ENCODE peak calls at places on chromosomes 7 and 10, in six cellular contexts. One of them, this sample, is unnamed.

GRCh38 chr7:23003505-23004246 is 10.3 kb downstream of the HYCC1 start:
- DNase-seq in NCI-H1436: no peak
- DNase-seq in mucosa of gallbladder: no peak
- DNase-seq in bronchial epithelial cell: no peak
- DNase-seq in GM23248: peak
- DNase-seq in iPS-NIHi11: no peak
- DNase-seq in this sample: no peak

GRCh38 chr7:105849122-105849855 is 27.1 kb downstream of the ATXN7L1 start:
- DNase-seq in NCI-H1436: no peak
- DNase-seq in iPS-NIHi11: peak
- DNase-seq in bronchial epithelial cell: peak
- DNase-seq in mucosa of gallbladder: no peak
- DNase-seq in GM23248: peak
- DNase-seq in this sample: no peak

GRCh38 chr7:133794490-133794889 is 332.6 kb upstream of the LRGUK start:
- DNase-seq in bronchial epithelial cell: no peak
- DNase-seq in iPS-NIHi11: no peak
- DNase-seq in mucosa of gallbladder: no peak
- DNase-seq in NCI-H1436: no peak
- DNase-seq in GM23248: peak
- DNase-seq in this sample: no peak

GRCh38 chr7:19405546-19405945 is 260.3 kb upstream of the FERD3L start:
- DNase-seq in GM23248: peak
- DNase-seq in mucosa of gallbladder: no peak
- DNase-seq in NCI-H1436: no peak
- DNase-seq in bronchial epithelial cell: peak
- DNase-seq in iPS-NIHi11: no peak
- DNase-seq in this sample: no peak

GRCh38 chr10:89783406-89783805 is 82.0 kb downstream of the KIF20B start:
- DNase-seq in bronchial epithelial cell: no peak
- DNase-seq in mucosa of gallbladder: no peak
- DNase-seq in NCI-H1436: no peak
- DNase-seq in iPS-NIHi11: no peak
- DNase-seq in GM23248: peak
- DNase-seq in this sample: no peak

GRCh38 chr10:23493711-23494110 is 54.8 kb downstream of the OTUD1 start:
- DNase-seq in iPS-NIHi11: no peak
- DNase-seq in bronchial epithelial cell: no peak
- DNase-seq in NCI-H1436: no peak
- DNase-seq in mucosa of gallbladder: no peak
- DNase-seq in GM23248: no peak
- DNase-seq in this sample: no peak

GRCh38 chr10:96073722-96074121 is 30.3 kb downstream of the CCNJ start:
- DNase-seq in mucosa of gallbladder: no peak
- DNase-seq in NCI-H1436: no peak
- DNase-seq in iPS-NIHi11: no peak
- DNase-seq in GM23248: peak
- DNase-seq in bronchial epithelial cell: peak
- DNase-seq in this sample: no peak

GRCh38 chr7:26376208-26376917 is 84.7 kb downstream of the SNX10 start:
- DNase-seq in NCI-H1436: peak
- DNase-seq in mucosa of gallbladder: no peak
- DNase-seq in iPS-NIHi11: peak
- DNase-seq in GM23248: peak
- DNase-seq in bronchial epithelial cell: no peak
- DNase-seq in this sample: peak

GRCh38 chr7:135517060-135517459 is 7.2 kb upstream of the CNOT4 start:
- DNase-seq in GM23248: no peak
- DNase-seq in NCI-H1436: no peak
- DNase-seq in iPS-NIHi11: no peak
- DNase-seq in bronchial epithelial cell: no peak
- DNase-seq in mucosa of gallbladder: no peak
- DNase-seq in this sample: no peak

GRCh38 chr7:134368851-134369533 is 52.3 kb upstream of the SLC35B4 start:
- DNase-seq in NCI-H1436: no peak
- DNase-seq in bronchial epithelial cell: peak
- DNase-seq in mucosa of gallbladder: peak
- DNase-seq in GM23248: peak
- DNase-seq in iPS-NIHi11: no peak
- DNase-seq in this sample: no peak

GRCh38 chr7:157757211-157757610 is 420.4 kb downstream of the DNAJB6 start:
- DNase-seq in mucosa of gallbladder: no peak
- DNase-seq in GM23248: no peak
- DNase-seq in bronchial epithelial cell: no peak
- DNase-seq in NCI-H1436: no peak
- DNase-seq in iPS-NIHi11: no peak
- DNase-seq in this sample: no peak

GRCh38 chr10:114754445-114755320 is 66.9 kb upstream of the FHIP2A start:
- DNase-seq in mucosa of gallbladder: no peak
- DNase-seq in iPS-NIHi11: peak
- DNase-seq in NCI-H1436: no peak
- DNase-seq in GM23248: peak
- DNase-seq in bronchial epithelial cell: peak
- DNase-seq in this sample: no peak

GRCh38 chr7:130144632-130145171 is 60.5 kb downstream of the TMEM209 start:
- DNase-seq in GM23248: peak
- DNase-seq in mucosa of gallbladder: no peak
- DNase-seq in iPS-NIHi11: no peak
- DNase-seq in NCI-H1436: no peak
- DNase-seq in bronchial epithelial cell: peak
- DNase-seq in this sample: no peak

GRCh38 chr10:8811201-8811600 is 756.7 kb downstream of the GATA3 start:
- DNase-seq in mucosa of gallbladder: no peak
- DNase-seq in NCI-H1436: no peak
- DNase-seq in GM23248: no peak
- DNase-seq in bronchial epithelial cell: no peak
- DNase-seq in iPS-NIHi11: no peak
- DNase-seq in this sample: no peak

GRCh38 chr7:130649004-130649790 is 19.4 kb downstream of the COPG2 start:
- DNase-seq in mucosa of gallbladder: no peak
- DNase-seq in GM23248: peak
- DNase-seq in iPS-NIHi11: no peak
- DNase-seq in bronchial epithelial cell: no peak
- DNase-seq in NCI-H1436: no peak
- DNase-seq in this sample: no peak

GRCh38 chr10:7300327-7300726 is 110.5 kb downstream of the SFMBT2 start:
- DNase-seq in mucosa of gallbladder: no peak
- DNase-seq in iPS-NIHi11: no peak
- DNase-seq in GM23248: peak
- DNase-seq in NCI-H1436: no peak
- DNase-seq in bronchial epithelial cell: no peak
- DNase-seq in this sample: no peak

GRCh38 chr7:137772221-137772620 is 74.6 kb downstream of the DGKI start:
- DNase-seq in mucosa of gallbladder: no peak
- DNase-seq in GM23248: peak
- DNase-seq in NCI-H1436: no peak
- DNase-seq in iPS-NIHi11: no peak
- DNase-seq in bronchial epithelial cell: no peak
- DNase-seq in this sample: no peak

GRCh38 chr7:41491313-41491712 is 211.6 kb downstream of the INHBA start:
- DNase-seq in NCI-H1436: no peak
- DNase-seq in bronchial epithelial cell: peak
- DNase-seq in mucosa of gallbladder: no peak
- DNase-seq in GM23248: no peak
- DNase-seq in iPS-NIHi11: no peak
- DNase-seq in this sample: no peak

GRCh38 chr10:71316081-71316785 is 2.8 kb upstream of the SLC29A3 start:
- DNase-seq in bronchial epithelial cell: no peak
- DNase-seq in mucosa of gallbladder: no peak
- DNase-seq in NCI-H1436: no peak
- DNase-seq in iPS-NIHi11: no peak
- DNase-seq in GM23248: peak
- DNase-seq in this sample: no peak

GRCh38 chr10:77230194-77230593 is 407.4 kb downstream of the KCNMA1 start:
- DNase-seq in iPS-NIHi11: no peak
- DNase-seq in bronchial epithelial cell: peak
- DNase-seq in GM23248: peak
- DNase-seq in NCI-H1436: no peak
- DNase-seq in mucosa of gallbladder: no peak
- DNase-seq in this sample: no peak

GRCh38 chr10:6047847-6048246 is 14.3 kb downstream of the IL2RA start:
- DNase-seq in mucosa of gallbladder: no peak
- DNase-seq in GM23248: no peak
- DNase-seq in bronchial epithelial cell: no peak
- DNase-seq in iPS-NIHi11: no peak
- DNase-seq in NCI-H1436: no peak
- DNase-seq in this sample: no peak

GRCh38 chr7:118214051-118214832 is 10.3 kb upstream of the ANKRD7 start:
- DNase-seq in iPS-NIHi11: peak
- DNase-seq in GM23248: peak
- DNase-seq in NCI-H1436: peak
- DNase-seq in bronchial epithelial cell: peak
- DNase-seq in mucosa of gallbladder: peak
- DNase-seq in this sample: peak

GRCh38 chr7:155299539-155300202 is 2.0 kb downstream of the INSIG1 start:
- DNase-seq in iPS-NIHi11: no peak
- DNase-seq in GM23248: peak
- DNase-seq in bronchial epithelial cell: peak
- DNase-seq in NCI-H1436: no peak
- DNase-seq in mucosa of gallbladder: no peak
- DNase-seq in this sample: no peak

GRCh38 chr7:44385384-44386138 is 60.2 kb upstream of the CAMK2B start:
- DNase-seq in GM23248: no peak
- DNase-seq in bronchial epithelial cell: no peak
- DNase-seq in mucosa of gallbladder: peak
- DNase-seq in iPS-NIHi11: no peak
- DNase-seq in NCI-H1436: no peak
- DNase-seq in this sample: no peak

GRCh38 chr10:19250542-19250941 is 201.9 kb downstream of the MALRD1 start:
- DNase-seq in bronchial epithelial cell: no peak
- DNase-seq in iPS-NIHi11: no peak
- DNase-seq in mucosa of gallbladder: no peak
- DNase-seq in GM23248: no peak
- DNase-seq in NCI-H1436: no peak
- DNase-seq in this sample: no peak

GRCh38 chr10:50395279-50395678 is 144.0 kb upstream of the ASAH2 start:
- DNase-seq in iPS-NIHi11: no peak
- DNase-seq in NCI-H1436: no peak
- DNase-seq in mucosa of gallbladder: peak
- DNase-seq in GM23248: peak
- DNase-seq in bronchial epithelial cell: peak
- DNase-seq in this sample: no peak

GRCh38 chr7:25427721-25428120 is 199.4 kb upstream of the NPVF start:
- DNase-seq in NCI-H1436: no peak
- DNase-seq in bronchial epithelial cell: no peak
- DNase-seq in iPS-NIHi11: no peak
- DNase-seq in mucosa of gallbladder: no peak
- DNase-seq in GM23248: no peak
- DNase-seq in this sample: no peak

GRCh38 chr10:49285232-49285631 is 13.7 kb upstream of the C10orf71 start:
- DNase-seq in NCI-H1436: no peak
- DNase-seq in bronchial epithelial cell: peak
- DNase-seq in mucosa of gallbladder: no peak
- DNase-seq in iPS-NIHi11: no peak
- DNase-seq in GM23248: peak
- DNase-seq in this sample: no peak

GRCh38 chr7:584122-584465 is 64.4 kb upstream of the PDGFA start:
- DNase-seq in bronchial epithelial cell: no peak
- DNase-seq in mucosa of gallbladder: peak
- DNase-seq in GM23248: no peak
- DNase-seq in iPS-NIHi11: no peak
- DNase-seq in NCI-H1436: no peak
- DNase-seq in this sample: no peak

GRCh38 chr7:33050425-33051318 is 11.9 kb downstream of the NT5C3A start:
- DNase-seq in NCI-H1436: no peak
- DNase-seq in bronchial epithelial cell: peak
- DNase-seq in iPS-NIHi11: peak
- DNase-seq in mucosa of gallbladder: peak
- DNase-seq in GM23248: peak
- DNase-seq in this sample: peak

GRCh38 chr10:103745264-103746247 is 109.8 kb downstream of the SH3PXD2A start:
- DNase-seq in NCI-H1436: no peak
- DNase-seq in bronchial epithelial cell: peak
- DNase-seq in mucosa of gallbladder: no peak
- DNase-seq in GM23248: peak
- DNase-seq in iPS-NIHi11: peak
- DNase-seq in this sample: no peak

This sample was measured in NCI-H748 treated with DMSO at 0.1 percent for 48 hours.